ENCODE peak calls at places on chromosome 20, in four cellular contexts. V, E, P and K are unnamed samples.

GRCh38 chr20:35616465-35617396 is 1.1 kb downstream of the SPAG4 start:
- DNase-seq in P (peak; percentile 98), V (peak; percentile 100), E (peak; percentile 83), K (peak; percentile 100)

GRCh38 chr20:57629976-57630525 is 9.8 kb upstream of the ZBP1 start:
- DNase-seq in E (no peak), V (no peak), P (no peak), K (no peak)

GRCh38 chr20:35271073-35271882 is 6.6 kb downstream of the MMP24OS start:
- DNase-seq in E (no peak), P (no peak), V (peak; percentile 87), K (no peak)

GRCh38 chr20:24444531-24445190 is 24.8 kb upstream of the SYNDIG1 start:
- DNase-seq in P (no peak), E (no peak), V (no peak), K (no peak)

GRCh38 chr20:61251529-61252393 is at the start of gene CDH4:
- DNase-seq in E (peak; percentile 63), V (no peak), P (no peak), K (no peak)

GRCh38 chr20:58137651-58138265 is 90.7 kb downstream of the ANKRD60 start:
- DNase-seq in E (no peak), P (no peak), V (no peak), K (no peak)

GRCh38 chr20:40019510-40019909 is 669.5 kb downstream of the MAFB start:
- DNase-seq in E (no peak), V (no peak), P (no peak), K (no peak)

GRCh38 chr20:2300002-2300401 is 4.2 kb downstream of the TGM3 start:
- DNase-seq in E (no peak), P (no peak), V (no peak), K (no peak)

DNA sequence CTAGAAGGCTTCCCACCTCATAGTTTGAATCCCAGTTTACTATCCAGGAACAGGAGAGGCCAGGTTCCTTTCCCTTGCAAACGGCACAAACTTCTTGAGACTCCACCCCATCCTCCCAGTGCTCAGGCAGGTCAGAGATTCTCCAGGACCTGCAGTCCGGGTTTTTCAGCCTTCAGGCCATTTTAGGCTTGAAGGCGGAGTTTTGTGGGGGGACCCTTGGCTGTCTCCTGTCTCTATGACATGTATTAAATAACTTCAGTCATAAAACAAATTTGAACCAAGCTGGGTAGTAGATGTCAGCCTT is 230.1 kb downstream of the NFATC2 start:
- DNase-seq in P (no peak), E (no peak), V (no peak), K (no peak)
- TF ChIP-seq NFIC in P (no peak), E (no peak), V (no peak), K (no peak)

GRCh38 chr20:4581838-4582237 is 139.9 kb upstream of the PRND start:
- DNase-seq in P (no peak), V (no peak), E (no peak), K (no peak)
- TF ChIP-seq NFIC in P (no peak), V (no peak), E (no peak), K (no peak)

GRCh38 chr20:16283307-16283706 is 289.9 kb downstream of the KIF16B start:
- DNase-seq in P (no peak), V (no peak), E (no peak), K (no peak)

GRCh38 chr20:16284385-16285100 is 288.7 kb downstream of the KIF16B start:
- DNase-seq in V (no peak), P (no peak), E (no peak), K (no peak)

GRCh38 chr20:16283978-16284377 is 289.3 kb downstream of the KIF16B start:
- DNase-seq in V (no peak), E (no peak), P (no peak), K (no peak)

GRCh38 chr20:16280219-16280618 is 293.0 kb downstream of the KIF16B start:
- DNase-seq in V (no peak), P (no peak), E (no peak), K (no peak)

DNA sequence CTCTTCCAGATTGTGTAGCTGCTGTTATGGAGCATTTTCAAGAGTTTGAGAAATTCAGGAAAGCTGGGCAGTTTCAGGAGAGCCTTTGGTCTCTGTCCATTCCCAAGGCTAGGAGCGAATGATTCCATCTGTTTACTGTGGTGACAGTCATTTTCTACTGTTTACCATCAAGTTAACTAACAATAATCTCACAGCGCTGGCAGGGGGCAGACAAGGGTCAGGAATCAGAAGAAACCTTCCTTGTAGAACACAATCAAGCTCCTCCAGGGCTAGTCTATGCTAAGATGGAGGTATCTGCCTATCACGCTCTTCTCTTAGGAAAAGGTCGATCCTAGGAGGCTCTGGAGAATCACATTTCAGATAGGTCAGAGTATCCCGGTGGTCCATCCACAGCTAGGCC is 293.9 kb downstream of the KIF16B start:
- DNase-seq in V (no peak), P (no peak), E (no peak), K (peak; percentile 43)
- TF ChIP-seq NFIC in V (no peak), P (no peak), E (no peak), K (no peak)

GRCh38 chr20:13838664-13839063 is 53.8 kb downstream of the NDUFAF5 start:
- DNase-seq in E (no peak), P (no peak), V (no peak), K (no peak)
- TF ChIP-seq NFIC in E (no peak), P (no peak), V (no peak), K (no peak)